ENCODE peak calls at places on chromosomes 7 and 10, in ten cellular contexts. G is dorsolateral prefrontal cortex, J is heart left ventricle, E is cardiac muscle cell, F is heart right ventricle, X is BE2C, R is kidney epithelial cell, K is endothelial cell of umbilical vein, T is neural progenitor cell, B is lower lobe of right lung. S is an unnamed sample. For H3K27me3, the result is how much of the 10 kb centered on the place peaks cover.

GRCh38 chr10:95628786-95629185 is 27.7 kb downstream of the ALDH18A1 start:
- DNase-seq in R (peak), X (no peak), B (no peak), K (no peak), E (no peak), G (no peak), F (no peak), J (no peak), T (no peak), S (no peak)

GRCh38 chr10:105149371-105149871 is 508.3 kb downstream of the SORCS3 start:
- DNase-seq in X (no peak), R (peak), G (no peak), T (no peak), J (no peak), B (no peak), F (no peak), E (no peak), K (no peak), S (peak)

GRCh38 chr7:144869072-144869471 is 33.2 kb upstream of the TPK1 start:
- DNase-seq in E (no peak), K (no peak), T (no peak), R (peak), F (no peak), X (no peak), J (no peak), B (no peak), G (no peak), S (no peak)

GRCh38 chr10:110600487-110601101 is 33.1 kb downstream of the SMC3 start:
- DNase-seq in T (peak), E (peak), F (no peak), X (peak), J (no peak), K (peak), R (peak), G (no peak), B (no peak), S (no peak)

GRCh38 chr10:30540286-30540685 is 89.3 kb downstream of the LYZL2 start:
- DNase-seq in R (no peak), E (no peak), X (no peak), G (no peak), F (no peak), T (no peak), J (no peak), B (no peak), K (no peak), S (no peak)

GRCh38 chr10:72171175-72171630 is 44.6 kb upstream of the ANAPC16 start:
- DNase-seq in K (peak), E (peak), X (no peak), R (peak), J (no peak), G (no peak), B (peak), T (no peak), F (no peak), S (no peak)

GRCh38 chr7:111835066-111835465 is 272.8 kb upstream of the IMMP2L start:
- DNase-seq in K (peak), R (peak), F (no peak), J (no peak), B (no peak), G (no peak), E (peak), T (no peak), X (peak), S (no peak)

GRCh38 chr7:82598958-82599357 is 155.4 kb upstream of the CACNA2D1 start:
- DNase-seq in G (no peak), F (no peak), B (no peak), T (no peak), R (no peak), X (no peak), E (peak), J (no peak), K (peak), S (no peak)

GRCh38 chr7:6480323-6480660 is 32.5 kb upstream of the DAGLB start:
- DNase-seq in F (no peak), K (no peak), T (no peak), X (no peak), J (no peak), B (no peak), R (no peak), G (no peak), E (no peak), S (no peak)

GRCh38 chr7:92634924-92635519 is 44.8 kb upstream of the FAM133B start:
- DNase-seq in T (no peak), F (no peak), B (no peak), X (no peak), G (no peak), K (peak), R (no peak), J (no peak), E (peak), S (no peak)

GRCh38 chr7:38704751-38705150 is 73.6 kb upstream of the AMPH start:
- DNase-seq in R (no peak), F (no peak), K (no peak), T (no peak), E (no peak), G (no peak), X (no peak), J (no peak), B (no peak), S (no peak)

GRCh38 chr7:128783143-128783799 is 7.7 kb upstream of the OPN1SW start:
- DNase-seq in J (peak), E (peak), G (peak), R (no peak), K (peak), X (peak), B (no peak), F (peak), T (peak), S (no peak)

GRCh38 chr10:16367899-16368298 is 68.9 kb upstream of the PTER start:
- DNase-seq in X (no peak), T (no peak), E (no peak), K (no peak), G (no peak), R (no peak), F (no peak), J (no peak), B (no peak), S (no peak)

GRCh38 chr10:37821237-37821636 is 36.2 kb downstream of the ZNF248 start:
- DNase-seq in J (no peak), G (no peak), F (no peak), R (no peak), K (no peak), E (no peak), X (no peak), T (no peak), B (no peak), S (no peak)

GRCh38 chr10:103661198-103661950 is 167.9 kb downstream of the NEURL1 start:
- DNase-seq in T (peak), X (no peak), J (peak), K (no peak), B (peak), R (peak), F (peak), E (peak), G (peak), S (no peak)

GRCh38 chr10:125983161-125983560 is 86.8 kb downstream of the FANK1 start:
- DNase-seq in B (no peak), F (no peak), E (no peak), G (no peak), T (peak), K (no peak), R (no peak), J (no peak), X (no peak), S (no peak)

GRCh38 chr7:130490888-130491771 is 755 bp upstream of the MEST start:
- DNase-seq in K (peak), T (peak), X (no peak), G (no peak), J (peak), R (no peak), E (peak), F (peak), B (peak), S (peak)

GRCh38 chr10:93165367-93165766 is 91.7 kb downstream of the CYP26A1 start:
- DNase-seq in T (no peak), J (no peak), G (no peak), E (peak), F (no peak), K (no peak), X (no peak), B (no peak), R (no peak), S (no peak)
- H3K4me3 ChIP-seq in T (no peak), J (no peak), G (no peak), E (no peak), F (no peak), K (no peak), X (no peak), B (no peak), R (no peak), S (no peak)

GRCh38 chr7:1400351-1400750 is 58.9 kb downstream of the MICALL2 start:
- DNase-seq in G (no peak), E (no peak), B (no peak), X (no peak), K (no peak), T (peak), J (no peak), F (no peak), R (no peak), S (no peak)

GRCh38 chr7:1403844-1404404 is 55.3 kb downstream of the MICALL2 start:
- DNase-seq in J (peak), K (peak), B (no peak), E (peak), F (no peak), R (no peak), T (peak), X (no peak), G (no peak), S (no peak)

GRCh38 chr7:1402791-1403755 is 56.2 kb downstream of the MICALL2 start:
- DNase-seq in X (no peak), E (no peak), G (no peak), K (no peak), J (no peak), T (no peak), R (no peak), F (no peak), B (no peak), S (no peak)

GRCh38 chr7:1401011-1401410 is 58.3 kb downstream of the MICALL2 start:
- DNase-seq in T (no peak), K (no peak), B (no peak), R (no peak), F (no peak), J (no peak), X (no peak), E (no peak), G (no peak), S (no peak)

DNA sequence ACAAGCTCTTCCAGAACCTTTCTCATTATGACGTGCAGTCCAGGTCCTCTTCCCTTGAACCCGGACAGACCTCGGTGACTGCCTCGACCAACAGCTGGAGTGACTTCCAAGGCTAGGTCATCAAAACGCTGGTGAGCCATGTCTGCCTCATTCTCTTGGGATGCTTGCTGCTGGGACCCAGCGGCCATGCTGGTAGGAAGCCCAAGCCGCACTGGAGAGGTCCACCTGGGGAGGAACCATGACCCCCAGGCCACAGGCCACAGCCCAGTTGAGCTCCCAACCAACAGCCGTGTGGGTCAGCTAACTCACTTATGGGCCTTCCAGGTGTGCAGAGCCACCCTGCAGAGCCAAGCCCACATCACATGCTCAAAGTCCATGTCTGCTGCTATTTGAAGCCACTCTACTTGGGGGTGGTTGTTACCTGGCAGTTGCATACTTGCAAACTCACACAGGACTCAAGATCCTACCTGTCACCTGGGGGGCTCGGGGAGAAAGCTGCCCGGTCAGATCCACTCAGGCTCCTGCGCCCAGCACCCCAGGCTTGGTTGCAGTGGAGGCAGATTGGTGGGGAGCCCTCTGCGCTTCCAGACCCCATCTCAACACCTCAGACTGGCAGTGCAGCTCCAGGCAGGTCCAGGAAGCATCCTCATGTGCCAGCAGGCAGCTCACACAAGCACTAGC is 57.0 kb downstream of the MICALL2 start:
- DNase-seq in B (no peak), R (no peak), K (no peak), T (no peak), J (no peak), G (no peak), X (no peak), F (no peak), E (no peak), S (no peak)
- H3K27me3 ChIP-seq in B (half or more), R (half or more), K (under half), T (half or more), J (under half), G (under half), X (half or more), F (half or more), E (half or more), S (under half)

GRCh38 chr10:89554433-89554832 is 19.0 kb upstream of the SLC16A12 start:
- DNase-seq in E (no peak), K (no peak), X (no peak), G (no peak), T (no peak), J (no peak), F (no peak), B (no peak), R (no peak), S (no peak)

GRCh38 chr10:89553064-89553734 is 17.8 kb upstream of the SLC16A12 start:
- DNase-seq in K (peak), E (peak), X (no peak), R (peak), F (no peak), T (no peak), B (no peak), G (no peak), J (no peak), S (no peak)

GRCh38 chr10:89556590-89556989 is 21.2 kb upstream of the SLC16A12 start:
- DNase-seq in E (peak), K (no peak), T (no peak), G (no peak), B (no peak), F (no peak), R (peak), J (no peak), X (no peak), S (no peak)

GRCh38 chr10:89552213-89552612 is 16.8 kb upstream of the SLC16A12 start:
- DNase-seq in B (no peak), E (no peak), T (no peak), G (no peak), J (no peak), K (no peak), R (no peak), X (no peak), F (no peak), S (no peak)

DNA sequence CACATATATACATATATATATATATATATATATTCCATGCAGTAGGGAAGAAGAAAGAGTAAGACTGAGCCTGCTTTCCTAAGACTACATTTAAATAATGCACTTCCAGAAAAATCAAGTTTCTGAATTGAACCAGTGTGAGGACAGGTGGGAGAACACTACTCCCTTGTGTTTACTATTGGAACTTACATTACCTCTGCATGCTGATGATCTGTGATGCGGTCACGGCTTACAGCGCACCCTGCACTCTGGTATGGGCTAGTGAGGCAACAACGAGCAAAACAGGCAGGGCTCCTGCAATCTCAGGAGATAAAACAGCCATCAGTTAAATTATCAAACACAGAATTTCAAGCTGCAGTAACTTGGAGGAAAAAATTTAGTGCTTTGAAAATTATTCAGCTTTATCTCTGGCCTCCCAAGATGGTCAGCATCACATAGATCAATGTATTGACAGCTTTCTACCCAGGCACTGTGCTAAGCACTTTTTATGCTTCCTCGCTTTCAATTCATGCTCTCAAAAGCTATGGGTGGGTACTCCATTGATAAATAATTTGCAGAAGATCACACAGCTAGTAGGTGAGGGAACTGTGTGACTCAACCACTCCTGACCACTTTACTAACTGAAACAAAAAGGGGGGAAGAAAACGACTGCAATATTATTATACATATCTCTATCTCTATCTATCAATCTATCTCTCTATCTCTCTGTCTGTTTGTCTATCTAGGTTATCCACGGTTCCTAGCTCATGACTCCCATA is 20.5 kb upstream of the SLC16A12 start:
- DNase-seq in K (no peak), E (peak), G (no peak), F (no peak), B (no peak), T (no peak), J (no peak), X (no peak), R (no peak), S (no peak)
- TF ChIP-seq CTCF in K (no peak), E (peak), G (no peak), F (no peak), B (no peak), T (peak), J (peak), X (peak), R (peak), S (no peak)

GRCh38 chr10:18647151-18647550 is 4.2 kb downstream of the NSUN6 start:
- DNase-seq in R (no peak), F (no peak), T (no peak), X (no peak), J (no peak), K (no peak), G (no peak), B (no peak), E (no peak), S (no peak)
- H3K4me3 ChIP-seq in R (no peak), F (no peak), T (no peak), X (no peak), J (no peak), K (no peak), G (no peak), B (no peak), E (no peak), S (no peak)

GRCh38 chr7:155947051-155947450 is 134.8 kb upstream of the SHH start:
- DNase-seq in R (peak), F (no peak), X (no peak), B (no peak), G (no peak), E (no peak), T (no peak), K (no peak), J (no peak), S (no peak)
- H3K27me3 ChIP-seq in R (under half), F (under half), X (under half), B (under half), G (under half), E (under half), T (under half), K (under half), J (under half), S (under half)

DNA sequence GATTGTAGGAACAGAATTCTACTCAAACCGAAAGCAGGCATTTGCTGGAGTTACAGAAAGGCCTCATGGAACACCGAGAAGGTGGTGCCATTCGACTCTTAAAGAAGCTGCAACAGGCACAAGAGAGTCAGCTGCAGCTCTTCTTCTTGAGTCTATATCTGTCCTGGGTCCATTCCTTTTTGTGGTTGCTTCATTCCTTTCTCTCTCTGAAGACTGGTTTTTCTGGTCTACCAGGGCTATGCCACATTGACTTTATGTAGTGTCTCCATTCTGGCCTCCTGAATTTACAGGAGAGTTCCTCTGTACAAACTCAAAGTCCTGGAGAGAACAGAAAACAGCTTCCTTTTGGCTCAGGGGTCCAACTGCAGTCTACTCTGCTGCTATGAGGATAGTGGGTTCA is 132.8 kb downstream of the CFTR start:
- DNase-seq in J (no peak), F (no peak), K (no peak), T (no peak), R (no peak), E (no peak), G (no peak), X (no peak), B (no peak), S (no peak)
- TF ChIP-seq CTCF in J (no peak), F (no peak), K (no peak), T (no peak), R (no peak), E (no peak), G (no peak), X (no peak), B (no peak), S (no peak)

S was measured in pancreas.